ENCODE peak calls at places on chromosome 15, in nine cellular contexts. L, K, C, G, Z, P, H, M and I are unnamed samples.

GRCh38 chr15:42100021-42100800 is 5.8 kb upstream of the PLA2G4D start:
- DNase-seq in L (no peak), K (peak), C (no peak), G (no peak), Z (peak), P (no peak), H (no peak), M (no peak), I (no peak)

GRCh38 chr15:79192462-79193036 is 90.0 kb upstream of the ANKRD34C start:
- DNase-seq in L (no peak), K (peak), C (peak), G (no peak), Z (no peak), P (no peak), H (no peak), M (no peak), I (no peak)

GRCh38 chr15:71109130-71109529 is 6.1 kb upstream of the THSD4 start:
- DNase-seq in L (no peak), K (peak), C (no peak), G (peak), Z (peak), P (peak), H (no peak), M (no peak), I (no peak)

GRCh38 chr15:69160976-69161877 is 792 bp downstream of the GLCE start:
- DNase-seq in L (peak), K (peak), C (peak), G (peak), Z (peak), P (peak), H (no peak), M (no peak), I (peak)

GRCh38 chr15:78619022-78619950 is 1.5 kb downstream of the CHRNA3 start:
- DNase-seq in L (no peak), K (no peak), C (no peak), G (no peak), Z (no peak), P (no peak), H (no peak), M (no peak), I (no peak)

GRCh38 chr15:79078763-79079395 is 11.7 kb downstream of the RASGRF1 start:
- DNase-seq in L (no peak), K (no peak), C (no peak), G (no peak), Z (no peak), P (no peak), H (no peak), M (no peak), I (no peak)

GRCh38 chr15:98395974-98396627 is 252.2 kb upstream of the IGF1R start:
- DNase-seq in L (no peak), K (no peak), C (no peak), G (no peak), Z (no peak), P (no peak), H (no peak), M (no peak), I (no peak)

GRCh38 chr15:68315495-68316007 is 38.0 kb downstream of the FEM1B start:
- DNase-seq in L (no peak), K (no peak), C (no peak), G (no peak), Z (no peak), P (no peak), H (no peak), M (no peak), I (no peak)

GRCh38 chr15:99944131-99944530 is 210.9 kb upstream of the LYSMD4 start:
- DNase-seq in L (no peak), K (no peak), C (no peak), G (peak), Z (no peak), P (no peak), H (no peak), M (no peak), I (no peak)

GRCh38 chr15:93982226-93982641 is 249.1 kb upstream of the MCTP2 start:
- DNase-seq in L (no peak), K (no peak), C (peak), G (peak), Z (no peak), P (no peak), H (peak), M (no peak), I (no peak)

GRCh38 chr15:64354683-64355558 is 1.1 kb downstream of the CSNK1G1 start:
- DNase-seq in L (no peak), K (no peak), C (peak), G (no peak), Z (no peak), P (no peak), H (no peak), M (peak), I (no peak)

GRCh38 chr15:49847436-49847835 is 226.6 kb downstream of the DTWD1 start:
- DNase-seq in L (no peak), K (no peak), C (no peak), G (no peak), Z (no peak), P (no peak), H (no peak), M (no peak), I (no peak)

GRCh38 chr15:85379403-85380131 is 836 bp upstream of the AKAP13 start:
- DNase-seq in L (peak), K (peak), C (no peak), G (no peak), Z (peak), P (peak), H (no peak), M (peak), I (peak)

GRCh38 chr15:30954674-30955073 is 36.8 kb downstream of the MTMR10 start:
- DNase-seq in L (no peak), K (peak), C (no peak), G (no peak), Z (peak), P (peak), H (no peak), M (no peak), I (no peak)

GRCh38 chr15:68574629-68575028 is 4.2 kb upstream of the CORO2B start:
- DNase-seq in L (no peak), K (no peak), C (no peak), G (no peak), Z (no peak), P (no peak), H (no peak), M (no peak), I (no peak)

GRCh38 chr15:58066042-58066867 is 744 bp upstream of the ALDH1A2 start:
- DNase-seq in L (peak), K (peak), C (peak), G (peak), Z (peak), P (peak), H (peak), M (peak), I (peak)

GRCh38 chr15:41987246-41987924 is 15.0 kb upstream of the EHD4 start:
- DNase-seq in L (no peak), K (no peak), C (no peak), G (peak), Z (no peak), P (no peak), H (no peak), M (no peak), I (no peak)

GRCh38 chr15:28021281-28022039 is 77.7 kb downstream of the OCA2 start:
- DNase-seq in L (peak), K (peak), C (peak), G (no peak), Z (peak), P (no peak), H (no peak), M (no peak), I (peak)

GRCh38 chr15:89851665-89852341 is 37.2 kb upstream of the ANPEP start:
- DNase-seq in L (no peak), K (no peak), C (no peak), G (no peak), Z (peak), P (no peak), H (no peak), M (no peak), I (no peak)

GRCh38 chr15:33201376-33202189 is 7.1 kb upstream of the FMN1 start:
- DNase-seq in L (peak), K (peak), C (peak), G (no peak), Z (peak), P (peak), H (peak), M (peak), I (peak)

GRCh38 chr15:72813345-72814004 is 29.9 kb upstream of the ADPGK start:
- DNase-seq in L (no peak), K (no peak), C (no peak), G (no peak), Z (no peak), P (no peak), H (no peak), M (no peak), I (no peak)

GRCh38 chr15:79529441-79529840 is 97.3 kb downstream of the MINAR1 start:
- DNase-seq in L (no peak), K (no peak), C (peak), G (no peak), Z (no peak), P (no peak), H (no peak), M (no peak), I (no peak)

GRCh38 chr15:38512901-38513300 is 51.7 kb downstream of the RASGRP1 start:
- DNase-seq in L (no peak), K (no peak), C (no peak), G (no peak), Z (no peak), P (no peak), H (no peak), M (no peak), I (no peak)

GRCh38 chr15:42498212-42499038 is 3.0 kb downstream of the SNAP23 start:
- DNase-seq in L (no peak), K (no peak), C (no peak), G (no peak), Z (no peak), P (no peak), H (no peak), M (no peak), I (no peak)

GRCh38 chr15:67096536-67097294 is 31.3 kb downstream of the SMAD3 start:
- DNase-seq in L (no peak), K (peak), C (no peak), G (no peak), Z (peak), P (no peak), H (no peak), M (no peak), I (no peak)

GRCh38 chr15:76333720-76334437 is 2.7 kb upstream of the ISL2 start:
- DNase-seq in L (peak), K (peak), C (peak), G (no peak), Z (peak), P (no peak), H (no peak), M (no peak), I (peak)

GRCh38 chr15:80996247-80996646 is 4.5 kb upstream of the TLNRD1 start:
- DNase-seq in L (peak), K (no peak), C (no peak), G (no peak), Z (peak), P (no peak), H (no peak), M (no peak), I (no peak)